ENCODE peak calls at places on chromosomes 3 and 15, in four cellular contexts. V is activated gamma-delta T cell treated with Interleukin-2 at 50 U/mL for 16 hours, K is GM23338, P is HCEC 1CT. U is an unnamed sample.

GRCh38 chr15:77764095-77764494 is 131.4 kb upstream of the LINGO1 start:
- DNase-seq in V (no peak), K (no peak), P (no peak), U (no peak)

GRCh38 chr3:42655980-42656679 is 2.6 kb downstream of the ZBTB47 start:
- DNase-seq in V (no peak), K (peak), P (peak), U (peak)

GRCh38 chr3:141266797-141267555 is 35.4 kb downstream of the PXYLP1 start:
- DNase-seq in V (peak), K (no peak), P (no peak), U (no peak)

GRCh38 chr15:55587321-55588069 is 650 bp downstream of the PYGO1 start:
- DNase-seq in V (peak), K (peak), P (peak), U (peak)

GRCh38 chr3:119279101-119279554 is 15.1 kb upstream of the ARHGAP31 start:
- DNase-seq in V (no peak), K (no peak), P (no peak), U (no peak)

GRCh38 chr15:66845266-66845785 is 143.3 kb downstream of the SMAD6 start:
- DNase-seq in V (no peak), K (no peak), P (no peak), U (no peak)

GRCh38 chr15:60507596-60508424 is 28.9 kb upstream of the ICE2 start:
- DNase-seq in V (peak), K (peak), P (peak), U (peak)

GRCh38 chr3:52244061-52244628 is 1.4 kb upstream of the PPM1M start:
- DNase-seq in V (no peak), K (no peak), P (peak), U (peak)

GRCh38 chr3:176159796-176160195 is 1037.5 kb downstream of the TBL1XR1 start:
- DNase-seq in V (no peak), K (no peak), P (peak), U (peak)

GRCh38 chr15:41961014-41961518 is 11.3 kb downstream of the EHD4 start:
- DNase-seq in V (no peak), K (no peak), P (no peak), U (peak)

GRCh38 chr15:78047631-78048409 is 29.7 kb downstream of the TBC1D2B start:
- DNase-seq in V (peak), K (no peak), P (no peak), U (peak)

GRCh38 chr3:40985195-40985594 is 214.1 kb upstream of the CTNNB1 start:
- DNase-seq in V (no peak), K (no peak), P (no peak), U (no peak)

GRCh38 chr15:74351639-74352038 is 15.8 kb downstream of the CYP11A1 start:
- DNase-seq in V (no peak), K (no peak), P (no peak), U (no peak)

GRCh38 chr3:133915685-133916639 is 20.3 kb upstream of the RAB6B start:
- DNase-seq in V (no peak), K (no peak), P (no peak), U (no peak)

GRCh38 chr3:174441588-174442316 is 417.4 kb upstream of the NAALADL2 start:
- DNase-seq in V (no peak), K (peak), P (peak), U (peak)

GRCh38 chr15:72135719-72136118 is 17.5 kb downstream of the SENP8 start:
- DNase-seq in V (no peak), K (no peak), P (no peak), U (no peak)

GRCh38 chr3:66744986-66745385 is 244.2 kb upstream of the LRIG1 start:
- DNase-seq in V (no peak), K (no peak), P (peak), U (no peak)

GRCh38 chr3:178504128-178504527 is 32.1 kb upstream of the KCNMB2 start:
- DNase-seq in V (no peak), K (no peak), P (peak), U (no peak)

GRCh38 chr3:33980252-33980651 is 181.8 kb downstream of the PDCD6IP start:
- DNase-seq in V (no peak), K (peak), P (peak), U (peak)

GRCh38 chr15:57364282-57365007 is 11.9 kb upstream of the CGNL1 start:
- DNase-seq in V (no peak), K (peak), P (no peak), U (no peak)

GRCh38 chr3:19885468-19885867 is 48.5 kb downstream of the EFHB start:
- DNase-seq in V (no peak), K (peak), P (peak), U (peak)

GRCh38 chr3:144011251-144011799 is 39.7 kb downstream of the DIPK2A start:
- DNase-seq in V (no peak), K (no peak), P (peak), U (no peak)

GRCh38 chr3:47283193-47283537 is 421 bp downstream of the KLHL18 start:
- DNase-seq in V (no peak), K (no peak), P (peak), U (peak)

U was measured in EL.